ENCODE peak calls at places on chromosomes 16 and 17, in ten cellular contexts. One of them, this sample, is unnamed.

GRCh38 chr17:77376795-77377751 is 236.3 kb downstream of the SEC14L1 start:
- DNase-seq in A673: no peak
- DNase-seq in heart right ventricle: no peak
- DNase-seq in tibial nerve: no peak
- DNase-seq in upper lobe of right lung: peak; percentile 75
- DNase-seq in mesothelial cell of epicardium: no peak
- DNase-seq in AG04450: peak; percentile 79
- DNase-seq in lower leg skin: no peak
- DNase-seq in choroid plexus epithelial cell: peak; percentile 76
- DNase-seq in left lung: no peak
- DNase-seq in this sample: no peak

GRCh38 chr17:9036336-9036735 is 15.0 kb downstream of the NTN1 start:
- DNase-seq in AG04450: no peak
- DNase-seq in left lung: no peak
- DNase-seq in lower leg skin: no peak
- DNase-seq in choroid plexus epithelial cell: no peak
- DNase-seq in tibial nerve: no peak
- DNase-seq in mesothelial cell of epicardium: no peak
- DNase-seq in upper lobe of right lung: no peak
- DNase-seq in A673: no peak
- DNase-seq in heart right ventricle: no peak
- DNase-seq in this sample: no peak

GRCh38 chr17:55769625-55770000 is 18.8 kb downstream of the PCTP start:
- DNase-seq in choroid plexus epithelial cell: peak; percentile 78
- DNase-seq in tibial nerve: no peak
- DNase-seq in upper lobe of right lung: no peak
- DNase-seq in mesothelial cell of epicardium: no peak
- DNase-seq in A673: peak; percentile 35
- DNase-seq in heart right ventricle: no peak
- DNase-seq in lower leg skin: peak; percentile 63
- DNase-seq in left lung: no peak
- DNase-seq in AG04450: peak; percentile 41
- DNase-seq in this sample: no peak

GRCh38 chr17:72332367-72332766 is 211.5 kb downstream of the SOX9 start:
- DNase-seq in mesothelial cell of epicardium: no peak
- DNase-seq in left lung: no peak
- DNase-seq in AG04450: no peak
- DNase-seq in lower leg skin: no peak
- DNase-seq in heart right ventricle: no peak
- DNase-seq in upper lobe of right lung: no peak
- DNase-seq in tibial nerve: no peak
- DNase-seq in A673: no peak
- DNase-seq in choroid plexus epithelial cell: no peak
- DNase-seq in this sample: no peak

GRCh38 chr16:87784812-87785211 is 19.0 kb upstream of the KLHDC4 start:
- DNase-seq in AG04450: no peak
- DNase-seq in choroid plexus epithelial cell: no peak
- DNase-seq in mesothelial cell of epicardium: no peak
- DNase-seq in heart right ventricle: no peak
- DNase-seq in A673: no peak
- DNase-seq in lower leg skin: no peak
- DNase-seq in upper lobe of right lung: no peak
- DNase-seq in left lung: no peak
- DNase-seq in tibial nerve: no peak
- DNase-seq in this sample: no peak

GRCh38 chr16:306911-307370 is 24.0 kb downstream of the PDIA2 start:
- DNase-seq in choroid plexus epithelial cell: no peak
- DNase-seq in left lung: peak; percentile 55
- DNase-seq in mesothelial cell of epicardium: no peak
- DNase-seq in heart right ventricle: no peak
- DNase-seq in AG04450: no peak
- DNase-seq in A673: no peak
- DNase-seq in upper lobe of right lung: no peak
- DNase-seq in lower leg skin: no peak
- DNase-seq in tibial nerve: no peak
- DNase-seq in this sample: no peak

GRCh38 chr17:59542960-59543635 is 22.3 kb upstream of the DHX40 start:
- DNase-seq in A673: no peak
- DNase-seq in tibial nerve: no peak
- DNase-seq in left lung: no peak
- DNase-seq in lower leg skin: no peak
- DNase-seq in AG04450: no peak
- DNase-seq in choroid plexus epithelial cell: no peak
- DNase-seq in mesothelial cell of epicardium: no peak
- DNase-seq in heart right ventricle: no peak
- DNase-seq in upper lobe of right lung: no peak
- DNase-seq in this sample: no peak

GRCh38 chr16:7364054-7364407 is 31.4 kb downstream of the RBFOX1 start:
- DNase-seq in upper lobe of right lung: no peak
- DNase-seq in choroid plexus epithelial cell: no peak
- DNase-seq in mesothelial cell of epicardium: no peak
- DNase-seq in AG04450: no peak
- DNase-seq in tibial nerve: no peak
- DNase-seq in heart right ventricle: no peak
- DNase-seq in A673: no peak
- DNase-seq in lower leg skin: no peak
- DNase-seq in left lung: no peak
- DNase-seq in this sample: no peak

GRCh38 chr17:65278050-65278819 is 141.1 kb downstream of the RGS9 start:
- DNase-seq in left lung: no peak
- DNase-seq in upper lobe of right lung: no peak
- DNase-seq in AG04450: no peak
- DNase-seq in lower leg skin: no peak
- DNase-seq in choroid plexus epithelial cell: peak; percentile 83
- DNase-seq in tibial nerve: no peak
- DNase-seq in mesothelial cell of epicardium: peak; percentile 80
- DNase-seq in heart right ventricle: peak; percentile 16
- DNase-seq in A673: peak; percentile 78
- DNase-seq in this sample: no peak

GRCh38 chr17:80463784-80464400 is 12.5 kb downstream of the NPTX1 start:
- DNase-seq in choroid plexus epithelial cell: no peak
- DNase-seq in A673: no peak
- DNase-seq in heart right ventricle: no peak
- DNase-seq in lower leg skin: no peak
- DNase-seq in upper lobe of right lung: no peak
- DNase-seq in tibial nerve: no peak
- DNase-seq in mesothelial cell of epicardium: no peak
- DNase-seq in AG04450: no peak
- DNase-seq in left lung: no peak
- DNase-seq in this sample: no peak
- TF ChIP-seq CTCF in choroid plexus epithelial cell: no peak
- TF ChIP-seq CTCF in A673: no peak
- TF ChIP-seq CTCF in heart right ventricle: no peak
- TF ChIP-seq CTCF in lower leg skin: no peak
- TF ChIP-seq CTCF in upper lobe of right lung: no peak
- TF ChIP-seq CTCF in tibial nerve: no peak
- TF ChIP-seq CTCF in mesothelial cell of epicardium: no peak
- TF ChIP-seq CTCF in AG04450: no peak
- TF ChIP-seq CTCF in left lung: no peak
- TF ChIP-seq CTCF in this sample: no peak

GRCh38 chr16:30397776-30398659 is 2.8 kb downstream of the ZNF48 start:
- DNase-seq in tibial nerve: no peak
- DNase-seq in upper lobe of right lung: no peak
- DNase-seq in A673: no peak
- DNase-seq in left lung: no peak
- DNase-seq in choroid plexus epithelial cell: no peak
- DNase-seq in heart right ventricle: no peak
- DNase-seq in lower leg skin: no peak
- DNase-seq in AG04450: no peak
- DNase-seq in mesothelial cell of epicardium: no peak
- DNase-seq in this sample: no peak

GRCh38 chr16:30394603-30395154 is 541 bp upstream of the ZNF48 start:
- DNase-seq in choroid plexus epithelial cell: peak; percentile 34
- DNase-seq in left lung: no peak
- DNase-seq in lower leg skin: no peak
- DNase-seq in tibial nerve: no peak
- DNase-seq in AG04450: no peak
- DNase-seq in heart right ventricle: no peak
- DNase-seq in mesothelial cell of epicardium: peak; percentile 74
- DNase-seq in upper lobe of right lung: no peak
- DNase-seq in A673: no peak
- DNase-seq in this sample: no peak

GRCh38 chr16:30397056-30397455 is 1.8 kb downstream of the ZNF48 start:
- DNase-seq in tibial nerve: no peak
- DNase-seq in AG04450: no peak
- DNase-seq in choroid plexus epithelial cell: no peak
- DNase-seq in upper lobe of right lung: no peak
- DNase-seq in lower leg skin: no peak
- DNase-seq in heart right ventricle: no peak
- DNase-seq in mesothelial cell of epicardium: no peak
- DNase-seq in left lung: no peak
- DNase-seq in A673: no peak
- DNase-seq in this sample: no peak

GRCh38 chr16:30395992-30396560 is 856 bp downstream of the ZNF48 start:
- DNase-seq in mesothelial cell of epicardium: no peak
- DNase-seq in left lung: no peak
- DNase-seq in upper lobe of right lung: no peak
- DNase-seq in A673: peak; percentile 54
- DNase-seq in lower leg skin: no peak
- DNase-seq in tibial nerve: no peak
- DNase-seq in choroid plexus epithelial cell: no peak
- DNase-seq in heart right ventricle: no peak
- DNase-seq in AG04450: no peak
- DNase-seq in this sample: no peak

DNA sequence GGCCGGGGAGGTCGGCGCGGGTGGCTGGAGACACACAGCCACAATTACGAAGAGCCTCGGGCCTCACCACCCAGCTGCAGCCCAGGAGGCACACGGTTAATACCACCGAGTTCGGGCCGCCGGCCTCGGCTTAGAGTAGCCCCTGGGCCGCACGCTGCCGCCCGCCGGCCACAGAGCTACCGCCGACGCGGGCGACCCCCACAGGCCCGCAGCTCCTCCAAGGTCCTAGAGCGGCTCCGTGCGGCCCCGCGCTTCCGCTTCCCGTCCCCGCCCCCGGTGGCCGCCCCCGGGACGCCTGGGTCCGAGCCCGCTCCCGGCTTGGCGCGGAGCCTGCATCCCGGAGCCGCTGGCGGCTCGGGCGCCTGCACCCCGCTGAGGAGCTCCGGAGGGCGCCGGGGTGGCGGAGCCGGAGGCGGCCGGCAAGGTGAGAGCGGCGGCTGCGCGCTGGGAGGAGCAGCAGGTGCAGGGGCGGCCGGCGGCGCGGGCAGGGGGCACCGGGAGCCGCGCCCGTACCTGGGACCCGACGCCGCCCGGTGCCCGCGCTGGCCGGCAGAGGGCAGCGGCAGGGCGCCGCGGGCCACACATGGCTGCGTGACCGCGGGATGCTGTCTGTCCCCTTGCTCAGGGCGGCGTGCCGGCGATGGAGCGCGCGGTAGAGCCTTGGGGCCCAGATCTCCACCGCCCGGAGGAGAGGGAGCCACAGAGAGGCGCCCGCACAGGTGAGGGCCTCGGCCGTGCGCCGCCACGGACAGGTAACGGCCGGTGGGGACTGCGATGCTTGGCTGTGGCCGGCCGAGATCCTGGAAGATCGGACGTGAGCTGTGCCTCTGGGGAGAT is at the start of gene ZNF48:
- DNase-seq in tibial nerve: peak; percentile 62
- DNase-seq in lower leg skin: peak; percentile 65
- DNase-seq in AG04450: peak; percentile 63
- DNase-seq in left lung: peak; percentile 93
- DNase-seq in choroid plexus epithelial cell: peak; percentile 94
- DNase-seq in heart right ventricle: peak; percentile 88
- DNase-seq in upper lobe of right lung: peak; percentile 94
- DNase-seq in A673: peak; percentile 93
- DNase-seq in mesothelial cell of epicardium: peak; percentile 75
- DNase-seq in this sample: peak; percentile 77
- TF ChIP-seq CTCF in tibial nerve: peak; percentile 37
- TF ChIP-seq CTCF in lower leg skin: no peak
- TF ChIP-seq CTCF in AG04450: peak; percentile 11
- TF ChIP-seq CTCF in left lung: no peak
- TF ChIP-seq CTCF in choroid plexus epithelial cell: no peak
- TF ChIP-seq CTCF in heart right ventricle: peak; percentile 32
- TF ChIP-seq CTCF in upper lobe of right lung: no peak
- TF ChIP-seq CTCF in A673: no peak
- TF ChIP-seq CTCF in mesothelial cell of epicardium: peak; percentile 19
- TF ChIP-seq CTCF in this sample: no peak

GRCh38 chr16:64983983-64984382 is 137.9 kb downstream of the CDH11 start:
- DNase-seq in tibial nerve: no peak
- DNase-seq in heart right ventricle: peak; percentile 19
- DNase-seq in choroid plexus epithelial cell: peak; percentile 93
- DNase-seq in lower leg skin: no peak
- DNase-seq in left lung: no peak
- DNase-seq in upper lobe of right lung: no peak
- DNase-seq in AG04450: peak; percentile 61
- DNase-seq in A673: peak; percentile 83
- DNase-seq in mesothelial cell of epicardium: peak; percentile 49
- DNase-seq in this sample: no peak
- TF ChIP-seq CTCF in tibial nerve: peak; percentile 23
- TF ChIP-seq CTCF in heart right ventricle: peak; percentile 53
- TF ChIP-seq CTCF in choroid plexus epithelial cell: peak; percentile 98
- TF ChIP-seq CTCF in lower leg skin: no peak
- TF ChIP-seq CTCF in left lung: peak; percentile 23
- TF ChIP-seq CTCF in upper lobe of right lung: peak; percentile 44
- TF ChIP-seq CTCF in AG04450: peak; percentile 77
- TF ChIP-seq CTCF in A673: peak; percentile 77
- TF ChIP-seq CTCF in mesothelial cell of epicardium: peak; percentile 54
- TF ChIP-seq CTCF in this sample: no peak

GRCh38 chr16:10920726-10921427 is 21.4 kb downstream of the DEXI start:
- DNase-seq in left lung: no peak
- DNase-seq in heart right ventricle: no peak
- DNase-seq in tibial nerve: no peak
- DNase-seq in AG04450: no peak
- DNase-seq in choroid plexus epithelial cell: no peak
- DNase-seq in upper lobe of right lung: peak; percentile 61
- DNase-seq in A673: no peak
- DNase-seq in lower leg skin: no peak
- DNase-seq in mesothelial cell of epicardium: no peak
- DNase-seq in this sample: no peak

GRCh38 chr16:10923146-10923649 is 19.1 kb downstream of the DEXI start:
- DNase-seq in upper lobe of right lung: no peak
- DNase-seq in left lung: no peak
- DNase-seq in lower leg skin: no peak
- DNase-seq in AG04450: no peak
- DNase-seq in tibial nerve: no peak
- DNase-seq in choroid plexus epithelial cell: no peak
- DNase-seq in A673: no peak
- DNase-seq in heart right ventricle: no peak
- DNase-seq in mesothelial cell of epicardium: no peak
- DNase-seq in this sample: no peak

GRCh38 chr16:10921536-10922327 is 20.5 kb downstream of the DEXI start:
- DNase-seq in AG04450: no peak
- DNase-seq in heart right ventricle: no peak
- DNase-seq in lower leg skin: no peak
- DNase-seq in left lung: no peak
- DNase-seq in mesothelial cell of epicardium: no peak
- DNase-seq in A673: no peak
- DNase-seq in tibial nerve: no peak
- DNase-seq in upper lobe of right lung: no peak
- DNase-seq in choroid plexus epithelial cell: no peak
- DNase-seq in this sample: no peak

GRCh38 chr16:10923650-10924214 is 18.5 kb downstream of the DEXI start:
- DNase-seq in AG04450: no peak
- DNase-seq in upper lobe of right lung: no peak
- DNase-seq in tibial nerve: no peak
- DNase-seq in mesothelial cell of epicardium: no peak
- DNase-seq in A673: no peak
- DNase-seq in lower leg skin: no peak
- DNase-seq in heart right ventricle: peak; percentile 84
- DNase-seq in left lung: no peak
- DNase-seq in choroid plexus epithelial cell: no peak
- DNase-seq in this sample: no peak

GRCh38 chr16:10922328-10923145 is 19.7 kb downstream of the DEXI start:
- DNase-seq in choroid plexus epithelial cell: no peak
- DNase-seq in mesothelial cell of epicardium: no peak
- DNase-seq in AG04450: no peak
- DNase-seq in tibial nerve: no peak
- DNase-seq in A673: no peak
- DNase-seq in left lung: no peak
- DNase-seq in heart right ventricle: peak; percentile 83
- DNase-seq in upper lobe of right lung: peak; percentile 90
- DNase-seq in lower leg skin: no peak
- DNase-seq in this sample: no peak
- TF ChIP-seq CTCF in choroid plexus epithelial cell: no peak
- TF ChIP-seq CTCF in mesothelial cell of epicardium: no peak
- TF ChIP-seq CTCF in AG04450: no peak
- TF ChIP-seq CTCF in tibial nerve: no peak
- TF ChIP-seq CTCF in A673: no peak
- TF ChIP-seq CTCF in left lung: no peak
- TF ChIP-seq CTCF in heart right ventricle: no peak
- TF ChIP-seq CTCF in upper lobe of right lung: no peak
- TF ChIP-seq CTCF in lower leg skin: no peak
- TF ChIP-seq CTCF in this sample: no peak